ENCODE peak calls at places on chromosome 13, in four cellular contexts. One of them, this sample, is unnamed.

GRCh38 chr13:45209229-45209628 is 8.4 kb upstream of the KCTD4 start:
- DNase-seq in stomach: no peak
- DNase-seq in AG04449: no peak
- DNase-seq in breast epithelium: no peak
- DNase-seq in this sample: no peak

GRCh38 chr13:81089758-81090157 is 748.8 kb upstream of the SPRY2 start:
- DNase-seq in stomach: no peak
- DNase-seq in breast epithelium: no peak
- DNase-seq in AG04449: no peak
- DNase-seq in this sample: no peak

GRCh38 chr13:51246005-51246404 is 23.8 kb downstream of the FAM124A start:
- DNase-seq in breast epithelium: no peak
- DNase-seq in AG04449: no peak
- DNase-seq in stomach: no peak
- DNase-seq in this sample: no peak

GRCh38 chr13:44317752-44318550 is 55.7 kb upstream of the SERP2 start:
- DNase-seq in breast epithelium: no peak
- DNase-seq in stomach: no peak
- DNase-seq in AG04449: no peak
- DNase-seq in this sample: no peak

GRCh38 chr13:33556828-33557227 is 261.1 kb upstream of the RFC3 start:
- DNase-seq in stomach: no peak
- DNase-seq in breast epithelium: no peak
- DNase-seq in AG04449: no peak
- DNase-seq in this sample: no peak

GRCh38 chr13:44951184-44951583 is 38.1 kb downstream of the NUFIP1 start:
- DNase-seq in breast epithelium: no peak
- DNase-seq in AG04449: no peak
- DNase-seq in stomach: no peak
- DNase-seq in this sample: no peak

GRCh38 chr13:67632590-67632989 is 402.5 kb upstream of the PCDH9 start:
- DNase-seq in stomach: no peak
- DNase-seq in AG04449: no peak
- DNase-seq in breast epithelium: no peak
- DNase-seq in this sample: no peak

GRCh38 chr13:56015919-56016318 is 1124.8 kb upstream of the PRR20A start:
- DNase-seq in AG04449: no peak
- DNase-seq in breast epithelium: no peak
- DNase-seq in stomach: no peak
- DNase-seq in this sample: no peak

GRCh38 chr13:40172878-40173277 is 493.6 kb downstream of the FOXO1 start:
- DNase-seq in breast epithelium: no peak
- DNase-seq in stomach: no peak
- DNase-seq in AG04449: no peak
- DNase-seq in this sample: no peak

GRCh38 chr13:21749410-21749809 is 78.5 kb downstream of the FGF9 start:
- DNase-seq in breast epithelium: no peak
- DNase-seq in stomach: no peak
- DNase-seq in AG04449: no peak
- DNase-seq in this sample: no peak

GRCh38 chr13:107512551-107512950 is 702.8 kb downstream of the LIG4 start:
- DNase-seq in stomach: no peak
- DNase-seq in AG04449: no peak
- DNase-seq in breast epithelium: no peak
- DNase-seq in this sample: no peak

GRCh38 chr13:98523455-98524102 is 53.3 kb downstream of the STK24 start:
- DNase-seq in breast epithelium: no peak
- DNase-seq in stomach: no peak
- DNase-seq in AG04449: no peak
- DNase-seq in this sample: no peak

GRCh38 chr13:34076943-34077703 is 259.2 kb downstream of the RFC3 start:
- DNase-seq in AG04449: peak
- DNase-seq in stomach: no peak
- DNase-seq in breast epithelium: no peak
- DNase-seq in this sample: no peak

GRCh38 chr13:21039097-21039800 is 22.1 kb downstream of the LATS2 start:
- DNase-seq in AG04449: no peak
- DNase-seq in breast epithelium: no peak
- DNase-seq in stomach: no peak
- DNase-seq in this sample: no peak

GRCh38 chr13:94764576-94765321 is 52.4 kb upstream of the SOX21 start:
- DNase-seq in breast epithelium: no peak
- DNase-seq in stomach: no peak
- DNase-seq in AG04449: no peak
- DNase-seq in this sample: no peak

GRCh38 chr13:94435604-94436226 is 43.8 kb downstream of the DCT start:
- DNase-seq in AG04449: no peak
- DNase-seq in stomach: no peak
- DNase-seq in breast epithelium: no peak
- DNase-seq in this sample: no peak

GRCh38 chr13:46598820-46599180 is 45.8 kb downstream of the LRCH1 start:
- DNase-seq in stomach: no peak
- DNase-seq in breast epithelium: no peak
- DNase-seq in AG04449: no peak
- DNase-seq in this sample: no peak

GRCh38 chr13:46600943-46601311 is 48.0 kb downstream of the LRCH1 start:
- DNase-seq in breast epithelium: no peak
- DNase-seq in AG04449: no peak
- DNase-seq in stomach: no peak
- DNase-seq in this sample: no peak

GRCh38 chr13:46596501-46596900 is 43.5 kb downstream of the LRCH1 start:
- DNase-seq in stomach: no peak
- DNase-seq in AG04449: no peak
- DNase-seq in breast epithelium: no peak
- DNase-seq in this sample: no peak

GRCh38 chr13:46595918-46596315 is 42.9 kb downstream of the LRCH1 start:
- DNase-seq in stomach: no peak
- DNase-seq in AG04449: no peak
- DNase-seq in breast epithelium: no peak
- DNase-seq in this sample: no peak

DNA sequence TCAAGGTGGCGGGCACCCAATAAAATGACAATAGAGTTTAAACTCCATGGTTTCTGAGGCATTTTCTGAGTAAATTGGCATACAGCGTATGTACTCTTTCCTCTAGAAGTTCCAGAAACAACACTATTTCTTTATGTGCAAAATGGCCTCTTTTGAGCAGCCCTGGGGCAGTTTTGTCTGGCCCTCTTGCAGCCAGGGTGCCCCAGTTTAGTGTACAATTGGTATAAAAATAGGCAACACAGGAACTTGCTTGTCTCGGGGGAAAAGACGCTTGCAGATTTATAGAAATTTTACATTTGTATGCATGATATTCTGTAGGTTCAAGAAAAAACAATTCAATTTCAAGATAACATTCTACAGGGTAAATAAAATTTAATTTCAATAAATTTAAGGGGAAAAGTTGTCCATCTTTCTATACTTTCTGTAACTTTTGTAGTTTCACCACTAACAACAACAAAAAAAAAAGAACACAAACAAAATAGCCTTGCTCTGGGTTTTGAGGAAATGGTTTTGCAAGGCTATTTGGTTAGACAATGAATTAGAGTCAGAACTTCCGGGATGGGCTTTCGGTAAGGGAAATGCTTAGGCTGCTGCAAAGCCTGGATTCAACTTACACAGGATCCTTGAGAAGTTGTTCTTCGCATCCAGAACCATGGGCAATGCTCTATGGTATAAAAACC is 45.3 kb downstream of the LRCH1 start:
- DNase-seq in breast epithelium: no peak
- DNase-seq in stomach: no peak
- DNase-seq in AG04449: no peak
- DNase-seq in this sample: no peak
- H3K4me3 ChIP-seq in breast epithelium: no peak
- H3K4me3 ChIP-seq in stomach: no peak
- H3K4me3 ChIP-seq in AG04449: no peak
- H3K4me3 ChIP-seq in this sample: no peak

GRCh38 chr13:111961236-111961635 is 105.7 kb upstream of the SOX1 start:
- DNase-seq in stomach: no peak
- DNase-seq in breast epithelium: no peak
- DNase-seq in AG04449: no peak
- DNase-seq in this sample: no peak
- H3K4me3 ChIP-seq in stomach: no peak
- H3K4me3 ChIP-seq in breast epithelium: no peak
- H3K4me3 ChIP-seq in AG04449: no peak
- H3K4me3 ChIP-seq in this sample: no peak

GRCh38 chr13:93226623-93227279 is at the start of gene GPC6:
- DNase-seq in AG04449: no peak
- DNase-seq in breast epithelium: no peak
- DNase-seq in stomach: no peak
- DNase-seq in this sample: no peak
- H3K4me3 ChIP-seq in AG04449: peak
- H3K4me3 ChIP-seq in breast epithelium: peak
- H3K4me3 ChIP-seq in stomach: peak
- H3K4me3 ChIP-seq in this sample: peak

GRCh38 chr13:110799246-110800236 is 86.0 kb downstream of the ING1 start:
- DNase-seq in AG04449: peak
- DNase-seq in breast epithelium: no peak
- DNase-seq in stomach: no peak
- DNase-seq in this sample: no peak
- H3K4me3 ChIP-seq in AG04449: peak
- H3K4me3 ChIP-seq in breast epithelium: peak
- H3K4me3 ChIP-seq in stomach: peak
- H3K4me3 ChIP-seq in this sample: no peak

GRCh38 chr13:43128504-43128929 is 105.1 kb downstream of the DNAJC15 start:
- DNase-seq in stomach: no peak
- DNase-seq in AG04449: no peak
- DNase-seq in breast epithelium: no peak
- DNase-seq in this sample: peak
- H3K4me3 ChIP-seq in stomach: no peak
- H3K4me3 ChIP-seq in AG04449: no peak
- H3K4me3 ChIP-seq in breast epithelium: no peak
- H3K4me3 ChIP-seq in this sample: peak

GRCh38 chr13:27005556-27005955 is 166.1 kb downstream of the USP12 start:
- DNase-seq in breast epithelium: no peak
- DNase-seq in AG04449: no peak
- DNase-seq in stomach: no peak
- DNase-seq in this sample: peak

GRCh38 chr13:27005976-27006518 is 165.6 kb downstream of the USP12 start:
- DNase-seq in stomach: no peak
- DNase-seq in breast epithelium: no peak
- DNase-seq in AG04449: no peak
- DNase-seq in this sample: no peak

GRCh38 chr13:27007166-27007565 is 164.4 kb downstream of the USP12 start:
- DNase-seq in breast epithelium: no peak
- DNase-seq in AG04449: no peak
- DNase-seq in stomach: no peak
- DNase-seq in this sample: peak

GRCh38 chr13:27004866-27005265 is 166.7 kb downstream of the USP12 start:
- DNase-seq in breast epithelium: no peak
- DNase-seq in stomach: no peak
- DNase-seq in AG04449: no peak
- DNase-seq in this sample: no peak

GRCh38 chr13:27006519-27007161 is 165.0 kb downstream of the USP12 start:
- DNase-seq in stomach: peak
- DNase-seq in breast epithelium: no peak
- DNase-seq in AG04449: no peak
- DNase-seq in this sample: peak
- H3K4me3 ChIP-seq in stomach: peak
- H3K4me3 ChIP-seq in breast epithelium: peak
- H3K4me3 ChIP-seq in AG04449: peak
- H3K4me3 ChIP-seq in this sample: peak